ENCODE peak calls at places on chromosomes 3 and 15, in eight cellular contexts. B is PC-9; O is right cardiac atrium; F is effector memory CD4-positive, alpha-beta T cell; Y is H1; P is uterus; G is SJCRH30; Q is naive thymus-derived CD4-positive, alpha-beta T cell. D is an unnamed sample. For H3K9me3, the result is how much of the 10 kb centered on the place peaks cover.

GRCh38 chr15:92205255-92205739 is 188.4 kb upstream of the ST8SIA2 start:
- DNase-seq in B (no peak), O (no peak), F (no peak), Y (peak), P (no peak), G (no peak), Q (no peak), D (no peak)

GRCh38 chr3:123120546-123120945 is 53.7 kb downstream of the PDIA5 start:
- DNase-seq in B (no peak), O (no peak), F (no peak), Y (no peak), P (no peak), G (no peak), Q (no peak), D (no peak)

GRCh38 chr3:173021547-173022185 is 119.4 kb downstream of the SPATA16 start:
- DNase-seq in B (no peak), O (no peak), F (no peak), Y (no peak), P (no peak), G (no peak), Q (no peak), D (no peak)

GRCh38 chr3:127831723-127832172 is 9.4 kb upstream of the MGLL start:
- DNase-seq in B (peak), O (peak), F (no peak), Y (peak), P (no peak), G (peak), Q (no peak), D (peak)

GRCh38 chr3:192864943-192865342 is 52.7 kb downstream of the MB21D2 start:
- DNase-seq in B (no peak), O (no peak), F (no peak), Y (no peak), P (no peak), G (peak), Q (no peak), D (no peak)

GRCh38 chr3:119310052-119310451 is 15.9 kb downstream of the ARHGAP31 start:
- DNase-seq in B (peak), O (no peak), F (no peak), Y (no peak), P (no peak), G (peak), Q (no peak), D (peak)

GRCh38 chr15:44796508-44796907 is 60.2 kb downstream of the TRIM69 start:
- DNase-seq in B (no peak), O (no peak), F (no peak), Y (no peak), P (no peak), G (no peak), Q (no peak), D (no peak)

GRCh38 chr15:35973019-35973418 is 427.1 kb upstream of the DPH6 start:
- DNase-seq in B (no peak), O (no peak), F (no peak), Y (no peak), P (no peak), G (no peak), Q (no peak), D (no peak)

GRCh38 chr3:195584543-195584870 is 767 bp upstream of the APOD start:
- DNase-seq in B (no peak), O (no peak), F (no peak), Y (no peak), P (no peak), G (no peak), Q (no peak), D (no peak)

GRCh38 chr3:195591220-195591619 is 7.5 kb upstream of the APOD start:
- DNase-seq in B (no peak), O (no peak), F (no peak), Y (no peak), P (no peak), G (no peak), Q (no peak), D (peak)

GRCh38 chr3:195587824-195588223 is 4.1 kb upstream of the APOD start:
- DNase-seq in B (no peak), O (no peak), F (no peak), Y (no peak), P (no peak), G (no peak), Q (no peak), D (no peak)

GRCh38 chr3:195583831-195584542 is at the start of gene APOD:
- DNase-seq in B (no peak), O (no peak), F (no peak), Y (no peak), P (peak), G (peak), Q (no peak), D (peak)

GRCh38 chr3:195587406-195587805 is 3.7 kb upstream of the APOD start:
- DNase-seq in B (no peak), O (no peak), F (no peak), Y (no peak), P (no peak), G (no peak), Q (no peak), D (no peak)
- H3K9me3 ChIP-seq in B (under half), O (under half), F (under half), Y (under half), P (under half), G (under half), Q (under half), D (under half)

GRCh38 chr15:40306371-40306770 is 1.4 kb downstream of the PLCB2 start:
- DNase-seq in B (no peak), O (no peak), F (no peak), Y (no peak), P (no peak), G (no peak), Q (no peak), D (no peak)

GRCh38 chr15:40308844-40309189 is 1.1 kb upstream of the PLCB2 start:
- DNase-seq in B (no peak), O (peak), F (no peak), Y (no peak), P (no peak), G (no peak), Q (no peak), D (no peak)

GRCh38 chr15:40305281-40305680 is 2.5 kb downstream of the PLCB2 start:
- DNase-seq in B (no peak), O (no peak), F (no peak), Y (no peak), P (no peak), G (no peak), Q (no peak), D (no peak)

GRCh38 chr15:40307421-40308165 is at the start of gene PLCB2:
- DNase-seq in B (no peak), O (peak), F (peak), Y (no peak), P (no peak), G (peak), Q (peak), D (no peak)

GRCh38 chr15:40306908-40307307 is 827 bp downstream of the PLCB2 start:
- DNase-seq in B (no peak), O (no peak), F (no peak), Y (no peak), P (no peak), G (no peak), Q (no peak), D (no peak)
- H3K4me3 ChIP-seq in B (no peak), O (no peak), F (peak), Y (no peak), P (no peak), G (peak), Q (peak), D (peak)

GRCh38 chr15:27512281-27513001 is 541.5 kb downstream of the GABRG3 start:
- DNase-seq in B (no peak), O (no peak), F (no peak), Y (no peak), P (no peak), G (no peak), Q (no peak), D (no peak)
- H3K9me3 ChIP-seq in B (under half), O (under half), F (under half), Y (under half), P (under half), G (under half), Q (under half), D (under half)

GRCh38 chr3:2096196-2096595 is 2.5 kb upstream of the CNTN4 start:
- DNase-seq in B (no peak), O (no peak), F (no peak), Y (no peak), P (no peak), G (no peak), Q (no peak), D (no peak)
- H3K4me3 ChIP-seq in B (no peak), O (no peak), F (no peak), Y (no peak), P (no peak), G (no peak), Q (no peak), D (no peak)

GRCh38 chr15:70653426-70653825 is 109.9 kb downstream of the UACA start:
- DNase-seq in B (no peak), O (no peak), F (no peak), Y (no peak), P (no peak), G (no peak), Q (no peak), D (no peak)
- H3K9me3 ChIP-seq in B (under half), O (under half), F (under half), Y (under half), P (under half), G (under half), Q (under half), D (under half)

D was measured in psoas muscle.